ENCODE peak calls at places on chromosomes 5 and 9, in six cellular contexts. T is HuH-7, N is EL, S is mesothelial cell of epicardium, O is NCI-H1092, J is HFFc6. M is an unnamed sample.
A peak's percentile ranks its signal among the peaks of the same experiment; 100 is the strongest.

GRCh38 chr9:23554691-23555090 is 271.3 kb downstream of the ELAVL2 start:
- DNase-seq in T (no peak), N (no peak), S (no peak), O (no peak), J (no peak), M (no peak)

GRCh38 chr9:76558465-76558864 is 99.5 kb downstream of the GCNT1 start:
- DNase-seq in T (no peak), N (no peak), S (no peak), O (no peak), J (no peak), M (no peak)

GRCh38 chr5:164002653-164003052 is 497.2 kb downstream of the MAT2B start:
- DNase-seq in T (no peak), N (peak; percentile 2), S (no peak), O (no peak), J (no peak), M (no peak)

GRCh38 chr9:133876144-133876543 is 116.0 kb downstream of the VAV2 start:
- DNase-seq in T (peak; percentile 68), N (no peak), S (no peak), O (no peak), J (no peak), M (no peak)

GRCh38 chr5:109994135-109994534 is 304.4 kb downstream of the MAN2A1 start:
- DNase-seq in T (no peak), N (no peak), S (no peak), O (no peak), J (no peak), M (no peak)

GRCh38 chr9:1267141-1267570 is 217.0 kb downstream of the DMRT2 start:
- DNase-seq in T (no peak), N (no peak), S (no peak), O (no peak), J (no peak), M (no peak)

GRCh38 chr5:176508603-176509002 is 28.6 kb downstream of the RNF44 start:
- DNase-seq in T (no peak), N (no peak), S (no peak), O (no peak), J (no peak), M (no peak)

GRCh38 chr9:95722141-95722540 is 153.3 kb upstream of the ERCC6L2 start:
- DNase-seq in T (no peak), N (no peak), S (no peak), O (peak; percentile 55), J (no peak), M (no peak)

GRCh38 chr5:172417983-172418630 is 36.2 kb downstream of the SH3PXD2B start:
- DNase-seq in T (no peak), N (peak; percentile 90), S (peak; percentile 39), O (no peak), J (peak; percentile 85), M (no peak)

GRCh38 chr5:102152906-102153787 is 142.9 kb downstream of the SLCO4C1 start:
- DNase-seq in T (peak; percentile 44), N (peak; percentile 1), S (no peak), O (no peak), J (no peak), M (no peak)

GRCh38 chr9:36818242-36818938 is 215.7 kb downstream of the PAX5 start:
- DNase-seq in T (no peak), N (no peak), S (no peak), O (no peak), J (no peak), M (no peak)

GRCh38 chr9:125902224-125902623 is 155.1 kb downstream of the PBX3 start:
- DNase-seq in T (no peak), N (peak; percentile 28), S (no peak), O (no peak), J (no peak), M (no peak)

GRCh38 chr5:169777112-169777511 is 140.0 kb downstream of the DOCK2 start:
- DNase-seq in T (no peak), N (no peak), S (no peak), O (no peak), J (no peak), M (no peak)

GRCh38 chr5:134819404-134819963 is 26.3 kb upstream of the C5orf24 start:
- DNase-seq in T (no peak), N (no peak), S (no peak), O (no peak), J (no peak), M (no peak)

GRCh38 chr5:123718238-123718637 is 206.3 kb downstream of the CSNK1G3 start:
- DNase-seq in T (no peak), N (no peak), S (no peak), O (no peak), J (no peak), M (no peak)

GRCh38 chr5:54829102-54829501 is 156.3 kb downstream of the ESM1 start:
- DNase-seq in T (no peak), N (no peak), S (no peak), O (no peak), J (no peak), M (no peak)

GRCh38 chr5:71938886-71939285 is 168.4 kb upstream of the MAP1B start:
- DNase-seq in T (no peak), N (no peak), S (no peak), O (no peak), J (no peak), M (no peak)

GRCh38 chr5:134075102-134075501 is 39.4 kb upstream of the TCF7 start:
- DNase-seq in T (no peak), N (no peak), S (no peak), O (no peak), J (no peak), M (no peak)

GRCh38 chr5:132016721-132017250 is 5.3 kb upstream of the ACSL6 start:
- DNase-seq in T (no peak), N (no peak), S (no peak), O (no peak), J (no peak), M (no peak)

GRCh38 chr5:107147584-107147983 is 523.2 kb downstream of the EFNA5 start:
- DNase-seq in T (no peak), N (no peak), S (no peak), O (no peak), J (no peak), M (no peak)

GRCh38 chr9:119278138-119278537 is 91.1 kb downstream of the BRINP1 start:
- DNase-seq in T (no peak), N (no peak), S (no peak), O (no peak), J (no peak), M (no peak)

GRCh38 chr5:6719417-6719816 is 6.2 kb downstream of the TENT4A start:
- DNase-seq in T (no peak), N (no peak), S (no peak), O (no peak), J (no peak), M (no peak)

GRCh38 chr5:54186912-54187445 is 123.4 kb downstream of the ARL15 start:
- DNase-seq in T (no peak), N (no peak), S (no peak), O (no peak), J (no peak), M (no peak)

M was measured in effector CD4-positive, alpha-beta T cell.